ENCODE peak calls at places on chromosomes 5 and 9, in ten cellular contexts. W is NCI-H2107, Q is neuronal stem cell, R is skeletal muscle cell, P is tibial artery, A is Kasumi-1, F is NT2/D1, I is SHP77 treated with DMSO at 0.1 percent for 48 hours, S is HFF-Myc, N is HTR-8/SVneo. E is an unnamed sample.

GRCh38 chr5:458547-459353 is 15.8 kb downstream of the EXOC3 start:
- DNase-seq in W (no peak), Q (no peak), R (no peak), P (peak), A (no peak), F (no peak), I (no peak), S (no peak), N (peak), E (no peak)

GRCh38 chr5:58893551-58893950 is 310.7 kb downstream of the RAB3C start:
- DNase-seq in W (no peak), Q (no peak), R (no peak), P (no peak), A (no peak), F (no peak), I (no peak), S (no peak), N (no peak), E (no peak)

GRCh38 chr5:111672126-111672525 is 84.9 kb downstream of the NREP start:
- DNase-seq in W (no peak), Q (no peak), R (no peak), P (no peak), A (no peak), F (no peak), I (no peak), S (no peak), N (no peak), E (no peak)

GRCh38 chr5:167479796-167480195 is 811.6 kb upstream of the WWC1 start:
- DNase-seq in W (no peak), Q (no peak), R (no peak), P (no peak), A (no peak), F (no peak), I (no peak), S (no peak), N (no peak), E (no peak)

GRCh38 chr5:131373265-131373664 is 109.4 kb downstream of the CDC42SE2 start:
- DNase-seq in W (no peak), Q (no peak), R (no peak), P (no peak), A (no peak), F (no peak), I (no peak), S (no peak), N (no peak), E (no peak)

GRCh38 chr5:35172526-35172925 is 57.8 kb downstream of the PRLR start:
- DNase-seq in W (no peak), Q (no peak), R (no peak), P (no peak), A (no peak), F (no peak), I (no peak), S (no peak), N (no peak), E (no peak)

GRCh38 chr9:114169940-114170791 is 14.8 kb downstream of the COL27A1 start:
- DNase-seq in W (no peak), Q (no peak), R (no peak), P (no peak), A (no peak), F (no peak), I (no peak), S (no peak), N (no peak), E (no peak)

GRCh38 chr5:153953411-153953810 is 85.3 kb downstream of the FAM114A2 start:
- DNase-seq in W (no peak), Q (no peak), R (no peak), P (no peak), A (no peak), F (no peak), I (no peak), S (no peak), N (no peak), E (no peak)

GRCh38 chr9:80387828-80388227 is 816.1 kb downstream of the TLE4 start:
- DNase-seq in W (no peak), Q (no peak), R (no peak), P (no peak), A (no peak), F (no peak), I (no peak), S (no peak), N (no peak), E (no peak)

GRCh38 chr5:159331099-159331973 is 1.0 kb upstream of the IL12B start:
- DNase-seq in W (no peak), Q (peak), R (no peak), P (peak), A (no peak), F (peak), I (no peak), S (no peak), N (peak), E (no peak)

GRCh38 chr5:78638423-78638822 is 10.1 kb downstream of the LHFPL2 start:
- DNase-seq in W (no peak), Q (peak), R (peak), P (peak), A (no peak), F (no peak), I (peak), S (peak), N (peak), E (no peak)

GRCh38 chr9:110427497-110428104 is 89.9 kb upstream of the TXNDC8 start:
- DNase-seq in W (no peak), Q (peak), R (no peak), P (no peak), A (peak), F (peak), I (no peak), S (no peak), N (no peak), E (no peak)

GRCh38 chr5:160468576-160468975 is 46.9 kb downstream of the PTTG1 start:
- DNase-seq in W (no peak), Q (no peak), R (no peak), P (no peak), A (peak), F (no peak), I (no peak), S (no peak), N (no peak), E (no peak)

GRCh38 chr5:91419571-91420537 is 36.7 kb upstream of the ARRDC3 start:
- DNase-seq in W (peak), Q (peak), R (no peak), P (peak), A (peak), F (peak), I (peak), S (peak), N (peak), E (no peak)

GRCh38 chr5:54738118-54738972 is 220.8 kb downstream of the SNX18 start:
- DNase-seq in W (no peak), Q (no peak), R (no peak), P (peak), A (peak), F (no peak), I (no peak), S (no peak), N (no peak), E (no peak)

GRCh38 chr5:161022151-161022550 is 170.1 kb upstream of the ATP10B start:
- DNase-seq in W (no peak), Q (no peak), R (no peak), P (no peak), A (no peak), F (no peak), I (no peak), S (no peak), N (no peak), E (no peak)

GRCh38 chr9:36297798-36298197 is 39.5 kb upstream of the GNE start:
- DNase-seq in W (no peak), Q (no peak), R (no peak), P (no peak), A (no peak), F (no peak), I (no peak), S (no peak), N (no peak), E (no peak)

GRCh38 chr5:111972548-111972947 is 215.6 kb upstream of the NREP start:
- DNase-seq in W (no peak), Q (no peak), R (no peak), P (no peak), A (no peak), F (no peak), I (no peak), S (no peak), N (no peak), E (no peak)

GRCh38 chr5:175464414-175465233 is 13.7 kb upstream of the SFXN1 start:
- DNase-seq in W (peak), Q (no peak), R (no peak), P (no peak), A (peak), F (no peak), I (peak), S (no peak), N (peak), E (no peak)

GRCh38 chr9:28073278-28073677 is 500.0 kb upstream of the C9orf72 start:
- DNase-seq in W (no peak), Q (peak), R (no peak), P (no peak), A (peak), F (peak), I (peak), S (peak), N (no peak), E (peak)

GRCh38 chr5:55734658-55735057 is 3.2 kb upstream of the DDX4 start:
- DNase-seq in W (no peak), Q (no peak), R (no peak), P (no peak), A (no peak), F (no peak), I (no peak), S (no peak), N (no peak), E (no peak)

GRCh38 chr5:141485305-141486055 is 650 bp downstream of the PCDHGC4 start:
- DNase-seq in W (no peak), Q (no peak), R (no peak), P (no peak), A (no peak), F (no peak), I (no peak), S (no peak), N (no peak), E (no peak)

GRCh38 chr5:167294861-167295685 is 996.4 kb upstream of the WWC1 start:
- DNase-seq in W (no peak), Q (no peak), R (peak), P (no peak), A (no peak), F (no peak), I (no peak), S (peak), N (peak), E (no peak)

GRCh38 chr9:111094433-111095421 is 56.5 kb upstream of the LPAR1 start:
- DNase-seq in W (no peak), Q (no peak), R (peak), P (no peak), A (peak), F (no peak), I (no peak), S (no peak), N (no peak), E (no peak)